ENCODE peak calls at places on chromosomes 16 and 17, in seven cellular contexts. One of them, this sample, is unnamed.
A peak's percentile ranks its signal among the peaks of the same experiment; 100 is the strongest.

GRCh38 chr17:75367312-75367711 is 38.2 kb downstream of the GRB2 start:
- DNase-seq in heart right ventricle: no peak
- DNase-seq in fibroblast of lung: no peak
- DNase-seq in CD8-positive, alpha-beta memory T cell: no peak
- DNase-seq in IMR-90: peak; percentile 51
- DNase-seq in MM.1S: no peak
- DNase-seq in mesenchymal stem cell: peak; percentile 54
- DNase-seq in this sample: no peak

GRCh38 chr17:72110231-72110952 is 10.4 kb upstream of the SOX9 start:
- DNase-seq in heart right ventricle: no peak
- DNase-seq in fibroblast of lung: no peak
- DNase-seq in CD8-positive, alpha-beta memory T cell: no peak
- DNase-seq in IMR-90: no peak
- DNase-seq in MM.1S: no peak
- DNase-seq in mesenchymal stem cell: no peak
- DNase-seq in this sample: no peak

GRCh38 chr16:67163903-67164558 is 514 bp upstream of the HSF4 start:
- DNase-seq in heart right ventricle: no peak
- DNase-seq in fibroblast of lung: peak; percentile 57
- DNase-seq in CD8-positive, alpha-beta memory T cell: no peak
- DNase-seq in IMR-90: no peak
- DNase-seq in MM.1S: no peak
- DNase-seq in mesenchymal stem cell: peak; percentile 51
- DNase-seq in this sample: no peak

GRCh38 chr17:39194089-39194984 is 3.1 kb downstream of the CACNB1 start:
- DNase-seq in heart right ventricle: peak; percentile 71
- DNase-seq in fibroblast of lung: peak; percentile 58
- DNase-seq in CD8-positive, alpha-beta memory T cell: no peak
- DNase-seq in IMR-90: peak; percentile 67
- DNase-seq in MM.1S: no peak
- DNase-seq in mesenchymal stem cell: peak; percentile 83
- DNase-seq in this sample: peak; percentile 69

GRCh38 chr17:38606646-38607611 is 1.2 kb upstream of the SRCIN1 start:
- DNase-seq in heart right ventricle: peak; percentile 64
- DNase-seq in fibroblast of lung: no peak
- DNase-seq in CD8-positive, alpha-beta memory T cell: no peak
- DNase-seq in IMR-90: no peak
- DNase-seq in MM.1S: peak; percentile 5
- DNase-seq in mesenchymal stem cell: no peak
- DNase-seq in this sample: no peak

GRCh38 chr16:66651965-66652364 is 44.6 kb downstream of the CMTM4 start:
- DNase-seq in heart right ventricle: no peak
- DNase-seq in fibroblast of lung: no peak
- DNase-seq in CD8-positive, alpha-beta memory T cell: no peak
- DNase-seq in IMR-90: no peak
- DNase-seq in MM.1S: no peak
- DNase-seq in mesenchymal stem cell: no peak
- DNase-seq in this sample: no peak

GRCh38 chr17:12730421-12730820 is 58.9 kb upstream of the ARHGAP44 start:
- DNase-seq in heart right ventricle: no peak
- DNase-seq in fibroblast of lung: no peak
- DNase-seq in CD8-positive, alpha-beta memory T cell: no peak
- DNase-seq in IMR-90: no peak
- DNase-seq in MM.1S: no peak
- DNase-seq in mesenchymal stem cell: no peak
- DNase-seq in this sample: no peak

GRCh38 chr16:56389554-56389953 is 35.8 kb downstream of the AMFR start:
- DNase-seq in heart right ventricle: no peak
- DNase-seq in fibroblast of lung: peak; percentile 88
- DNase-seq in CD8-positive, alpha-beta memory T cell: no peak
- DNase-seq in IMR-90: peak; percentile 100
- DNase-seq in MM.1S: no peak
- DNase-seq in mesenchymal stem cell: peak; percentile 83
- DNase-seq in this sample: peak; percentile 99

GRCh38 chr16:52090080-52090479 is 456.9 kb downstream of the TOX3 start:
- DNase-seq in heart right ventricle: no peak
- DNase-seq in fibroblast of lung: no peak
- DNase-seq in CD8-positive, alpha-beta memory T cell: no peak
- DNase-seq in IMR-90: peak; percentile 0
- DNase-seq in MM.1S: no peak
- DNase-seq in mesenchymal stem cell: no peak
- DNase-seq in this sample: peak; percentile 6

GRCh38 chr17:27319536-27320221 is 25.8 kb downstream of the WSB1 start:
- DNase-seq in heart right ventricle: peak; percentile 82
- DNase-seq in fibroblast of lung: peak; percentile 95
- DNase-seq in CD8-positive, alpha-beta memory T cell: no peak
- DNase-seq in IMR-90: peak; percentile 48
- DNase-seq in MM.1S: no peak
- DNase-seq in mesenchymal stem cell: peak; percentile 15
- DNase-seq in this sample: no peak

GRCh38 chr16:5025171-5025632 is 8.5 kb downstream of the NAGPA start:
- DNase-seq in heart right ventricle: peak; percentile 33
- DNase-seq in fibroblast of lung: no peak
- DNase-seq in CD8-positive, alpha-beta memory T cell: no peak
- DNase-seq in IMR-90: no peak
- DNase-seq in MM.1S: no peak
- DNase-seq in mesenchymal stem cell: no peak
- DNase-seq in this sample: no peak

GRCh38 chr17:28612936-28613872 is 781 bp downstream of the RSKR start:
- DNase-seq in heart right ventricle: peak; percentile 37
- DNase-seq in fibroblast of lung: peak; percentile 38
- DNase-seq in CD8-positive, alpha-beta memory T cell: peak; percentile 16
- DNase-seq in IMR-90: peak; percentile 22
- DNase-seq in MM.1S: peak; percentile 27
- DNase-seq in mesenchymal stem cell: peak; percentile 47
- DNase-seq in this sample: peak; percentile 42

GRCh38 chr17:44587339-44587738 is 30.1 kb downstream of the FZD2 start:
- DNase-seq in heart right ventricle: peak; percentile 62
- DNase-seq in fibroblast of lung: peak; percentile 76
- DNase-seq in CD8-positive, alpha-beta memory T cell: no peak
- DNase-seq in IMR-90: peak; percentile 91
- DNase-seq in MM.1S: no peak
- DNase-seq in mesenchymal stem cell: peak; percentile 97
- DNase-seq in this sample: peak; percentile 96

GRCh38 chr16:50338371-50339231 is 30.2 kb downstream of the BRD7 start:
- DNase-seq in heart right ventricle: no peak
- DNase-seq in fibroblast of lung: no peak
- DNase-seq in CD8-positive, alpha-beta memory T cell: peak; percentile 27
- DNase-seq in IMR-90: peak; percentile 43
- DNase-seq in MM.1S: no peak
- DNase-seq in mesenchymal stem cell: no peak
- DNase-seq in this sample: no peak

GRCh38 chr16:69410285-69410990 is 14.0 kb upstream of the CYB5B start:
- DNase-seq in heart right ventricle: no peak
- DNase-seq in fibroblast of lung: peak; percentile 78
- DNase-seq in CD8-positive, alpha-beta memory T cell: no peak
- DNase-seq in IMR-90: peak; percentile 83
- DNase-seq in MM.1S: no peak
- DNase-seq in mesenchymal stem cell: peak; percentile 77
- DNase-seq in this sample: peak; percentile 32

GRCh38 chr17:49971848-49972485 is 3.0 kb downstream of the DLX4 start:
- DNase-seq in heart right ventricle: no peak
- DNase-seq in fibroblast of lung: no peak
- DNase-seq in CD8-positive, alpha-beta memory T cell: no peak
- DNase-seq in IMR-90: no peak
- DNase-seq in MM.1S: no peak
- DNase-seq in mesenchymal stem cell: no peak
- DNase-seq in this sample: no peak

GRCh38 chr16:88631384-88631783 is 7.0 kb upstream of the IL17C start:
- DNase-seq in heart right ventricle: peak; percentile 51
- DNase-seq in fibroblast of lung: no peak
- DNase-seq in CD8-positive, alpha-beta memory T cell: no peak
- DNase-seq in IMR-90: no peak
- DNase-seq in MM.1S: no peak
- DNase-seq in mesenchymal stem cell: no peak
- DNase-seq in this sample: no peak

GRCh38 chr16:11386791-11387546 is 41.7 kb downstream of the RMI2 start:
- DNase-seq in heart right ventricle: no peak
- DNase-seq in fibroblast of lung: no peak
- DNase-seq in CD8-positive, alpha-beta memory T cell: no peak
- DNase-seq in IMR-90: no peak
- DNase-seq in MM.1S: no peak
- DNase-seq in mesenchymal stem cell: peak; percentile 55
- DNase-seq in this sample: peak; percentile 43

GRCh38 chr17:83064021-83064731 is 15.2 kb upstream of the METRNL start:
- DNase-seq in heart right ventricle: no peak
- DNase-seq in fibroblast of lung: no peak
- DNase-seq in CD8-positive, alpha-beta memory T cell: no peak
- DNase-seq in IMR-90: no peak
- DNase-seq in MM.1S: no peak
- DNase-seq in mesenchymal stem cell: no peak
- DNase-seq in this sample: no peak

GRCh38 chr16:47375423-47375822 is 85.4 kb downstream of the ITFG1 start:
- DNase-seq in heart right ventricle: no peak
- DNase-seq in fibroblast of lung: no peak
- DNase-seq in CD8-positive, alpha-beta memory T cell: no peak
- DNase-seq in IMR-90: peak; percentile 28
- DNase-seq in MM.1S: no peak
- DNase-seq in mesenchymal stem cell: no peak
- DNase-seq in this sample: no peak

DNA sequence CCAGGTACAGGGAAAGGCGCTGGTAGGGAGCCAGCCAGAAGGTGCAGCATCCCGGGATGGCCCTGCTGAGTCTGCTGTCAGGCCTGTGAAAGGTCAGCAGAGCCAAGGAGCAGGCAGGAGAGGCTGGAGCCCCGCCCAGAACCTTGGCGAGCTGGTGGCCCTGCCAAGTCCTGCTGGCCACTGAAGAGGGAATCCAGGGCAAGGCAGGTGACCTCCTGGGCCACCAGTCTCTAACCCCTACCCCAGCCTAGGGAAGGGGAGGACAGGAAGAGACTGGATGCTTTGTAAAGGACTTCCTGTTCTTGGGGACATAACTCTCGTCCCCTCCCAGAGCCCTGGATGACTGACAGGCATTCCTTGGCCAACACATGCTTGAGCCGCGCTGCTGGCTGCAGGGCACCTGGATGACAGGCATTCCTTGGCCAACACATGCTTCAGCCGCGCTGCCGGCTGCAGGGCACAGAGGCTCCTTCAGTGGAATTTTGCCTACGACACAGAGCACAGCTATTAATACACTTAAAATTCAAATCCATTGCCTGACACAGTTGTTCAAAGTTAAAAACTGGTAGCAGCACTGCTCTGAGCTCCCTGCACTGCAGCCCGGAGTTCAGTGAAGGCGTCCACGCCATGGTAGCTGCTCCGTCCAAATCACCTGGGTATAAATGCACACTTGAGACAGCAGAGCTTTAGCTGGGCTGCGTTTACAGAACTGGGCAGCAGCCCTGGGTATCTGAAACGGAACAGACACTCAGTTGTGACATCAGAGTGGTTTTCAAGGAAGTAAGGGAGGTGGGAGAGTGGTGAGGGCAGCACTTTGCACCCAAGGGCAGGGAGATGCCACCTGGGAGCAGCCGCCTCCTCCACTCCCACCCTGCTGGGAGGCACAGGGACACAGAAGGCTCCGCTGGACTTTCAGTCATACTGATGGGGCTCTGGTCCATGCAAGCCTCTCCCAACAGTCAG is 2.0 kb upstream of the BRICD5 start:
- DNase-seq in heart right ventricle: peak; percentile 52
- DNase-seq in fibroblast of lung: no peak
- DNase-seq in CD8-positive, alpha-beta memory T cell: no peak
- DNase-seq in IMR-90: no peak
- DNase-seq in MM.1S: no peak
- DNase-seq in mesenchymal stem cell: no peak
- DNase-seq in this sample: no peak
- H3K36me3 ChIP-seq in heart right ventricle: peaks cover 16% of the 10 kb centered on the region
- H3K36me3 ChIP-seq in fibroblast of lung: peaks cover 19% of the 10 kb centered on the region
- H3K36me3 ChIP-seq in CD8-positive, alpha-beta memory T cell: no peaks in the 10 kb centered on the region
- H3K36me3 ChIP-seq in IMR-90: peaks cover 19% of the 10 kb centered on the region
- H3K36me3 ChIP-seq in MM.1S: no peaks in the 10 kb centered on the region
- H3K36me3 ChIP-seq in mesenchymal stem cell: peaks cover 49% of the 10 kb centered on the region
- H3K36me3 ChIP-seq in this sample: peaks cover 19% of the 10 kb centered on the region

GRCh38 chr16:733382-734207 is 6.7 kb downstream of the HAGHL start:
- DNase-seq in heart right ventricle: no peak
- DNase-seq in fibroblast of lung: no peak
- DNase-seq in CD8-positive, alpha-beta memory T cell: no peak
- DNase-seq in IMR-90: no peak
- DNase-seq in MM.1S: no peak
- DNase-seq in mesenchymal stem cell: no peak
- DNase-seq in this sample: no peak

GRCh38 chr16:735982-736453 is 4.8 kb downstream of the CIAO3 start:
- DNase-seq in heart right ventricle: no peak
- DNase-seq in fibroblast of lung: no peak
- DNase-seq in CD8-positive, alpha-beta memory T cell: no peak
- DNase-seq in IMR-90: no peak
- DNase-seq in MM.1S: peak; percentile 88
- DNase-seq in mesenchymal stem cell: no peak
- DNase-seq in this sample: no peak

GRCh38 chr16:736936-737481 is 3.8 kb downstream of the CIAO3 start:
- DNase-seq in heart right ventricle: no peak
- DNase-seq in fibroblast of lung: no peak
- DNase-seq in CD8-positive, alpha-beta memory T cell: no peak
- DNase-seq in IMR-90: no peak
- DNase-seq in MM.1S: no peak
- DNase-seq in mesenchymal stem cell: no peak
- DNase-seq in this sample: no peak

GRCh38 chr16:734208-734980 is 6.4 kb downstream of the CIAO3 start:
- DNase-seq in heart right ventricle: no peak
- DNase-seq in fibroblast of lung: no peak
- DNase-seq in CD8-positive, alpha-beta memory T cell: no peak
- DNase-seq in IMR-90: no peak
- DNase-seq in MM.1S: no peak
- DNase-seq in mesenchymal stem cell: no peak
- DNase-seq in this sample: no peak

GRCh38 chr16:734981-735881 is 5.6 kb downstream of the CIAO3 start:
- DNase-seq in heart right ventricle: no peak
- DNase-seq in fibroblast of lung: no peak
- DNase-seq in CD8-positive, alpha-beta memory T cell: no peak
- DNase-seq in IMR-90: no peak
- DNase-seq in MM.1S: no peak
- DNase-seq in mesenchymal stem cell: no peak
- DNase-seq in this sample: no peak
- H3K36me3 ChIP-seq in heart right ventricle: peaks cover 34% of the 10 kb centered on the region
- H3K36me3 ChIP-seq in fibroblast of lung: peaks cover 28% of the 10 kb centered on the region
- H3K36me3 ChIP-seq in CD8-positive, alpha-beta memory T cell: peaks cover 19% of the 10 kb centered on the region
- H3K36me3 ChIP-seq in IMR-90: peaks cover 50% of the 10 kb centered on the region
- H3K36me3 ChIP-seq in MM.1S: no peaks in the 10 kb centered on the region
- H3K36me3 ChIP-seq in mesenchymal stem cell: peaks cover 92% of the 10 kb centered on the region
- H3K36me3 ChIP-seq in this sample: peaks cover 29% of the 10 kb centered on the region

GRCh38 chr16:17231972-17232371 is 238.8 kb downstream of the XYLT1 start:
- DNase-seq in heart right ventricle: no peak
- DNase-seq in fibroblast of lung: no peak
- DNase-seq in CD8-positive, alpha-beta memory T cell: no peak
- DNase-seq in IMR-90: no peak
- DNase-seq in MM.1S: no peak
- DNase-seq in mesenchymal stem cell: no peak
- DNase-seq in this sample: no peak
- H3K36me3 ChIP-seq in heart right ventricle: no peaks in the 10 kb centered on the region
- H3K36me3 ChIP-seq in fibroblast of lung: no peaks in the 10 kb centered on the region
- H3K36me3 ChIP-seq in CD8-positive, alpha-beta memory T cell: no peaks in the 10 kb centered on the region
- H3K36me3 ChIP-seq in IMR-90: no peaks in the 10 kb centered on the region
- H3K36me3 ChIP-seq in MM.1S: no peaks in the 10 kb centered on the region
- H3K36me3 ChIP-seq in mesenchymal stem cell: no peaks in the 10 kb centered on the region
- H3K36me3 ChIP-seq in this sample: no peaks in the 10 kb centered on the region

DNA sequence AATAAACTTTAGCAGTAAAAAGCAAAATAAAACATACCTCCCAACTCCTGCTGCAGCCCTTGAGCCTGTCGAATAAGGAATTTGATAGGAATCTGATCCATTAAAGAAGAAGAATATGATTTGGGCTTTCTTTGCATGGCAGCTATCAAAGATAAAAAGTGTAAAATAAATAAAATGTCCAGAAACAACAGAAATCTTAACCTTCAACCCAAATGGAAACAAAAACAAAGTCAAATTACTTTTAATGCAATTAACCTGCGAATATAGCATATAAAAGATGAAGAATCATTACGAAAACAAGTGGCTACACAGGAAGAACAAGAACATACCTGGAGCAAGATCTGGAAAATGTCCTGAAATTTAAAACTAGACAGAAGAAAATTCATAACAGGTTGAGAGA is 21.5 kb upstream of the BRIP1 start:
- DNase-seq in heart right ventricle: no peak
- DNase-seq in fibroblast of lung: no peak
- DNase-seq in CD8-positive, alpha-beta memory T cell: no peak
- DNase-seq in IMR-90: no peak
- DNase-seq in MM.1S: no peak
- DNase-seq in mesenchymal stem cell: no peak
- DNase-seq in this sample: no peak
- H3K36me3 ChIP-seq in heart right ventricle: peaks cover 35% of the 10 kb centered on the region
- H3K36me3 ChIP-seq in fibroblast of lung: no peaks in the 10 kb centered on the region
- H3K36me3 ChIP-seq in CD8-positive, alpha-beta memory T cell: peaks cover 14% of the 10 kb centered on the region
- H3K36me3 ChIP-seq in IMR-90: peaks cover 20% of the 10 kb centered on the region
- H3K36me3 ChIP-seq in MM.1S: no peaks in the 10 kb centered on the region
- H3K36me3 ChIP-seq in mesenchymal stem cell: peaks cover 14% of the 10 kb centered on the region
- H3K36me3 ChIP-seq in this sample: peaks cover 10% of the 10 kb centered on the region

This sample was measured in brain microvascular endothelial cell.